ENCODE peak calls at places on chromosomes 4 and X, in six cellular contexts. One of them, this sample, is unnamed.

GRCh38 chr4:25937801-25938200 is 23.8 kb downstream of the SMIM20 start:
- DNase-seq in breast epithelium: no peak
- DNase-seq in Peyer's patch: no peak
- DNase-seq in ovary: no peak
- DNase-seq in gastrocnemius medialis: no peak
- DNase-seq in A549: no peak
- DNase-seq in this sample: no peak

GRCh38 chrX:103674531-103675454 is 11.7 kb downstream of the MORF4L2 start:
- DNase-seq in breast epithelium: no peak
- DNase-seq in Peyer's patch: no peak
- DNase-seq in ovary: no peak
- DNase-seq in gastrocnemius medialis: no peak
- DNase-seq in A549: no peak
- DNase-seq in this sample: no peak

GRCh38 chr4:106650701-106651100 is 282.1 kb upstream of the GIMD1 start:
- DNase-seq in breast epithelium: no peak
- DNase-seq in Peyer's patch: no peak
- DNase-seq in ovary: no peak
- DNase-seq in gastrocnemius medialis: no peak
- DNase-seq in A549: no peak
- DNase-seq in this sample: no peak

GRCh38 chr4:87659247-87659931 is 9.3 kb downstream of the DMP1 start:
- DNase-seq in breast epithelium: no peak
- DNase-seq in Peyer's patch: no peak
- DNase-seq in ovary: no peak
- DNase-seq in gastrocnemius medialis: no peak
- DNase-seq in A549: peak; percentile 3
- DNase-seq in this sample: no peak

GRCh38 chr4:13534344-13535063 is 9.8 kb downstream of the NKX3-2 start:
- DNase-seq in breast epithelium: no peak
- DNase-seq in Peyer's patch: no peak
- DNase-seq in ovary: no peak
- DNase-seq in gastrocnemius medialis: no peak
- DNase-seq in A549: no peak
- DNase-seq in this sample: no peak

GRCh38 chrX:114058988-114059418 is 524.9 kb upstream of the HTR2C start:
- DNase-seq in breast epithelium: no peak
- DNase-seq in Peyer's patch: no peak
- DNase-seq in ovary: no peak
- DNase-seq in gastrocnemius medialis: no peak
- DNase-seq in A549: no peak
- DNase-seq in this sample: no peak

GRCh38 chrX:14922437-14922836 is 49.2 kb downstream of the MOSPD2 start:
- DNase-seq in breast epithelium: no peak
- DNase-seq in Peyer's patch: no peak
- DNase-seq in ovary: no peak
- DNase-seq in gastrocnemius medialis: no peak
- DNase-seq in A549: no peak
- DNase-seq in this sample: no peak

GRCh38 chrX:3320471-3321046 is 25.9 kb downstream of the MXRA5 start:
- DNase-seq in breast epithelium: no peak
- DNase-seq in Peyer's patch: no peak
- DNase-seq in ovary: no peak
- DNase-seq in gastrocnemius medialis: no peak
- DNase-seq in A549: no peak
- DNase-seq in this sample: no peak

GRCh38 chr4:185648631-185649030 is 113.3 kb upstream of the PDLIM3 start:
- DNase-seq in breast epithelium: no peak
- DNase-seq in Peyer's patch: no peak
- DNase-seq in ovary: no peak
- DNase-seq in gastrocnemius medialis: no peak
- DNase-seq in A549: no peak
- DNase-seq in this sample: no peak

GRCh38 chrX:153318811-153319210 is 2.8 kb downstream of the PNMA6F start:
- DNase-seq in breast epithelium: no peak
- DNase-seq in Peyer's patch: no peak
- DNase-seq in ovary: no peak
- DNase-seq in gastrocnemius medialis: no peak
- DNase-seq in A549: no peak
- DNase-seq in this sample: no peak

GRCh38 chrX:129123795-129124194 is 399.5 kb downstream of the SMARCA1 start:
- DNase-seq in breast epithelium: no peak
- DNase-seq in Peyer's patch: no peak
- DNase-seq in ovary: no peak
- DNase-seq in gastrocnemius medialis: no peak
- DNase-seq in A549: no peak
- DNase-seq in this sample: no peak

GRCh38 chr4:79467246-79467932 is 59.4 kb upstream of the GK2 start:
- DNase-seq in breast epithelium: no peak
- DNase-seq in Peyer's patch: no peak
- DNase-seq in ovary: no peak
- DNase-seq in gastrocnemius medialis: no peak
- DNase-seq in A549: no peak
- DNase-seq in this sample: no peak

GRCh38 chr4:36255575-36255974 is 11.3 kb upstream of the ARAP2 start:
- DNase-seq in breast epithelium: no peak
- DNase-seq in Peyer's patch: peak; percentile 73
- DNase-seq in ovary: no peak
- DNase-seq in gastrocnemius medialis: no peak
- DNase-seq in A549: no peak
- DNase-seq in this sample: no peak

GRCh38 chr4:151238477-151238876 is 38.5 kb upstream of the PRSS48 start:
- DNase-seq in breast epithelium: no peak
- DNase-seq in Peyer's patch: no peak
- DNase-seq in ovary: no peak
- DNase-seq in gastrocnemius medialis: no peak
- DNase-seq in A549: no peak
- DNase-seq in this sample: no peak

GRCh38 chrX:85375333-85375738 is 4.1 kb downstream of the POF1B start:
- DNase-seq in breast epithelium: no peak
- DNase-seq in Peyer's patch: no peak
- DNase-seq in ovary: no peak
- DNase-seq in gastrocnemius medialis: no peak
- DNase-seq in A549: peak; percentile 20
- DNase-seq in this sample: no peak
- TF ChIP-seq POLR2A in breast epithelium: no peak
- TF ChIP-seq POLR2A in Peyer's patch: peak; percentile 28
- TF ChIP-seq POLR2A in ovary: no peak
- TF ChIP-seq POLR2A in gastrocnemius medialis: no peak
- TF ChIP-seq POLR2A in A549: no peak
- TF ChIP-seq POLR2A in this sample: no peak

GRCh38 chr4:40194602-40195161 is 2.1 kb upstream of the RHOH start:
- DNase-seq in breast epithelium: no peak
- DNase-seq in Peyer's patch: peak; percentile 78
- DNase-seq in ovary: no peak
- DNase-seq in gastrocnemius medialis: no peak
- DNase-seq in A549: no peak
- DNase-seq in this sample: no peak
- TF ChIP-seq POLR2A in breast epithelium: no peak
- TF ChIP-seq POLR2A in Peyer's patch: peak; percentile 35
- TF ChIP-seq POLR2A in ovary: no peak
- TF ChIP-seq POLR2A in gastrocnemius medialis: no peak
- TF ChIP-seq POLR2A in A549: no peak
- TF ChIP-seq POLR2A in this sample: no peak

DNA sequence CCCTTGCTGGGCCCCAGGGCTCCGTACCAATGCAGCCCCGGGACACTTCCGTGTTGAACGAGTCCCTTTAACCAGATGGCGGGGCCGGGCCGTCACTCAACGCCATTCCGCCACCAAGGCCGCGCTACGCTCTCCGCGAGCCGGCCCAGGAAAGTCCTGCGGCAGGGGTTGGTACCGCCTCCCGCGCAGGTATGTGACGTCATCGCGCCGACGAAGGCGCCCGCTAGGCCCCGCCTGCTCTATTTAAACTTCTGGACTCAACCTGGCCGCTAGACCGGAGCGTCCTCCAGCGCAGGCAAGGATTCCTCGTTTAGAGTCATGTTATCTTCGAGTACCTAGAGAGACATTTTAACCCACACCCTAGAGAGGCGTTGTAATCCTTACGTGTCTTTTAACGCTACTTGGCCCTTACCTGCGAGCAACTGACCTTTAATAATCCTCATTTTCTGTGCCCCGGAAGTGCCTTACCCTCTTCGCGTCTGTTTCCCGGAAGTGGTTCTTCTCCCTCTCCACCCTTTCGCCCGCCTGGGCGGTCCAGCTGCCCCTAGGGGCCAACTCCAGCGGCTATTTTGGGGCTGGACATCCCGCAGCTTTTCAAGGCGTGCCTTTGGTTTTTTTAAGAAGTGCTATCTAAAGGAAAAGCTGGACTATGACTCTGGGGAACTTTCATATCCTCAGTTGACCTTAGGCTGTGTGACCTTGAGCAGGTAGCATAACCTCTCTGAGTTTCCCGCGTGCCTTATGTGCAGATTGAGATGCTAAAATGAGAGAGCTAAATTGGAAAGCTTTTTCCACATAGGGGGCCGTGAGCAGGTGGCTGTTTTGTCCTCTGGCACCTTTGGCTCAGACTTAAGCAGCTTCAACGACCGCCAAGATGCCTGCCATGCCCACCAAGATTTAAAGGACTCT is at the start of gene PNPLA4:
- DNase-seq in breast epithelium: peak; percentile 76
- DNase-seq in Peyer's patch: peak; percentile 87
- DNase-seq in ovary: peak; percentile 83
- DNase-seq in gastrocnemius medialis: peak; percentile 70
- DNase-seq in A549: peak; percentile 55
- DNase-seq in this sample: peak; percentile 20
- TF ChIP-seq POLR2A in breast epithelium: no peak
- TF ChIP-seq POLR2A in Peyer's patch: peak; percentile 57
- TF ChIP-seq POLR2A in ovary: no peak
- TF ChIP-seq POLR2A in gastrocnemius medialis: peak; percentile 28
- TF ChIP-seq POLR2A in A549: peak; percentile 39
- TF ChIP-seq POLR2A in this sample: peak; percentile 23

GRCh38 chrX:48908600-48908999 is 2.8 kb downstream of the SLC35A2 start:
- DNase-seq in breast epithelium: no peak
- DNase-seq in Peyer's patch: no peak
- DNase-seq in ovary: no peak
- DNase-seq in gastrocnemius medialis: no peak
- DNase-seq in A549: no peak
- DNase-seq in this sample: no peak

GRCh38 chrX:48909703-48910102 is 1.7 kb downstream of the SLC35A2 start:
- DNase-seq in breast epithelium: no peak
- DNase-seq in Peyer's patch: no peak
- DNase-seq in ovary: no peak
- DNase-seq in gastrocnemius medialis: no peak
- DNase-seq in A549: no peak
- DNase-seq in this sample: no peak

GRCh38 chrX:48910926-48911406 is 480 bp downstream of the SLC35A2 start:
- DNase-seq in breast epithelium: no peak
- DNase-seq in Peyer's patch: no peak
- DNase-seq in ovary: no peak
- DNase-seq in gastrocnemius medialis: no peak
- DNase-seq in A549: no peak
- DNase-seq in this sample: no peak

GRCh38 chrX:48913605-48914366 is 2.3 kb upstream of the SLC35A2 start:
- DNase-seq in breast epithelium: no peak
- DNase-seq in Peyer's patch: no peak
- DNase-seq in ovary: no peak
- DNase-seq in gastrocnemius medialis: no peak
- DNase-seq in A549: no peak
- DNase-seq in this sample: no peak

GRCh38 chrX:48911407-48912182 is at the start of gene SLC35A2:
- DNase-seq in breast epithelium: peak; percentile 84
- DNase-seq in Peyer's patch: peak; percentile 84
- DNase-seq in ovary: peak; percentile 78
- DNase-seq in gastrocnemius medialis: peak; percentile 66
- DNase-seq in A549: peak; percentile 79
- DNase-seq in this sample: peak; percentile 68
- TF ChIP-seq POLR2A in breast epithelium: peak; percentile 51
- TF ChIP-seq POLR2A in Peyer's patch: peak; percentile 64
- TF ChIP-seq POLR2A in ovary: peak; percentile 51
- TF ChIP-seq POLR2A in gastrocnemius medialis: peak; percentile 71
- TF ChIP-seq POLR2A in A549: peak; percentile 65
- TF ChIP-seq POLR2A in this sample: peak; percentile 56

GRCh38 chr4:121800638-121800960 is 524 bp upstream of the EXOSC9 start:
- DNase-seq in breast epithelium: no peak
- DNase-seq in Peyer's patch: no peak
- DNase-seq in ovary: no peak
- DNase-seq in gastrocnemius medialis: no peak
- DNase-seq in A549: no peak
- DNase-seq in this sample: no peak

GRCh38 chr4:121799888-121800501 is 1.1 kb upstream of the EXOSC9 start:
- DNase-seq in breast epithelium: no peak
- DNase-seq in Peyer's patch: no peak
- DNase-seq in ovary: no peak
- DNase-seq in gastrocnemius medialis: no peak
- DNase-seq in A549: no peak
- DNase-seq in this sample: no peak

GRCh38 chr4:121799208-121799823 is 1.8 kb upstream of the EXOSC9 start:
- DNase-seq in breast epithelium: no peak
- DNase-seq in Peyer's patch: no peak
- DNase-seq in ovary: no peak
- DNase-seq in gastrocnemius medialis: no peak
- DNase-seq in A549: no peak
- DNase-seq in this sample: no peak

GRCh38 chr4:121801715-121802075 is 572 bp downstream of the EXOSC9 start:
- DNase-seq in breast epithelium: no peak
- DNase-seq in Peyer's patch: no peak
- DNase-seq in ovary: no peak
- DNase-seq in gastrocnemius medialis: no peak
- DNase-seq in A549: no peak
- DNase-seq in this sample: no peak

GRCh38 chr4:121800961-121801714 is at the start of gene EXOSC9:
- DNase-seq in breast epithelium: peak; percentile 92
- DNase-seq in Peyer's patch: peak; percentile 82
- DNase-seq in ovary: peak; percentile 95
- DNase-seq in gastrocnemius medialis: peak; percentile 89
- DNase-seq in A549: peak; percentile 54
- DNase-seq in this sample: peak; percentile 95
- TF ChIP-seq POLR2A in breast epithelium: peak; percentile 49
- TF ChIP-seq POLR2A in Peyer's patch: peak; percentile 41
- TF ChIP-seq POLR2A in ovary: peak; percentile 85
- TF ChIP-seq POLR2A in gastrocnemius medialis: peak; percentile 52
- TF ChIP-seq POLR2A in A549: peak; percentile 77
- TF ChIP-seq POLR2A in this sample: peak; percentile 75

This sample was measured in tibial nerve.